ENCODE peak calls at places on chromosomes 11 and 22, in four cellular contexts. X is bronchial epithelial cell, H is GM04504, D is breast epithelium. B is an unnamed sample.

GRCh38 chr22:46230262-46230901 is 19.7 kb downstream of the CDPF1 start:
- DNase-seq in X (no peak), H (no peak), D (no peak), B (no peak)

GRCh38 chr11:79314906-79315689 is 125.7 kb downstream of the TENM4 start:
- DNase-seq in X (peak; percentile 18), H (no peak), D (no peak), B (peak; percentile 66)

GRCh38 chr11:121466063-121466794 is 13.5 kb upstream of the SORL1-AS1 start:
- DNase-seq in X (peak; percentile 63), H (peak; percentile 89), D (peak; percentile 96), B (peak; percentile 74)

GRCh38 chr22:23057331-23057730 is 13.0 kb upstream of the GNAZ start:
- DNase-seq in X (no peak), H (no peak), D (peak; percentile 19), B (no peak)

GRCh38 chr11:12494699-12495098 is 117.3 kb downstream of the PARVA start:
- DNase-seq in X (no peak), H (peak; percentile 23), D (no peak), B (no peak)

GRCh38 chr11:67371549-67372231 is 1.7 kb downstream of the CLCF1 start:
- DNase-seq in X (peak; percentile 41), H (no peak), D (no peak), B (peak; percentile 54)

GRCh38 chr11:28900427-28900826 is 792.2 kb downstream of the METTL15 start:
- DNase-seq in X (peak; percentile 50), H (no peak), D (no peak), B (no peak)

GRCh38 chr11:1765871-1766718 is 2.4 kb upstream of the CTSD start:
- DNase-seq in X (no peak), H (no peak), D (no peak), B (no peak)

GRCh38 chr11:44861829-44862545 is 88.7 kb downstream of the TP53I11 start:
- DNase-seq in X (peak; percentile 96), H (peak; percentile 96), D (peak; percentile 63), B (no peak)

GRCh38 chr22:41535244-41535643 is 9.0 kb downstream of the POLR3H start:
- DNase-seq in X (peak; percentile 7), H (no peak), D (no peak), B (no peak)

GRCh38 chr22:43378011-43378704 is 33.7 kb upstream of the MPPED1 start:
- DNase-seq in X (no peak), H (no peak), D (no peak), B (no peak)

GRCh38 chr11:3865388-3866193 is 10.1 kb downstream of the STIM1 start:
- DNase-seq in X (peak; percentile 86), H (peak; percentile 24), D (no peak), B (no peak)

GRCh38 chr11:57735655-57736298 is 5.5 kb upstream of the SELENOH start:
- DNase-seq in X (no peak), H (no peak), D (no peak), B (no peak)

GRCh38 chr11:20090654-20091374 is 69.5 kb downstream of the DBX1 start:
- DNase-seq in X (no peak), H (no peak), D (no peak), B (no peak)

GRCh38 chr11:119525180-119525854 is 102.3 kb upstream of the THY1 start:
- DNase-seq in X (no peak), H (no peak), D (no peak), B (no peak)

GRCh38 chr11:26549176-26549575 is 22.9 kb downstream of the MUC15 start:
- DNase-seq in X (no peak), H (no peak), D (no peak), B (no peak)

GRCh38 chr11:23138761-23139160 is 278.5 kb upstream of the CCDC179 start:
- DNase-seq in X (no peak), H (no peak), D (no peak), B (no peak)

GRCh38 chr22:50656122-50657070 is 16.2 kb upstream of the SHANK3 start:
- DNase-seq in X (peak; percentile 50), H (peak; percentile 17), D (no peak), B (no peak)

GRCh38 chr11:75277211-75277805 is 36.7 kb downstream of the TPBGL start:
- DNase-seq in X (no peak), H (no peak), D (peak; percentile 22), B (no peak)

GRCh38 chr11:12942157-12942556 is 67.0 kb upstream of the RASSF10 start:
- DNase-seq in X (no peak), H (no peak), D (no peak), B (no peak)

GRCh38 chr11:36510567-36511020 is 522 bp upstream of the TRAF6 start:
- DNase-seq in X (peak; percentile 53), H (no peak), D (no peak), B (no peak)

B was measured in nephron progenitor cell.